ENCODE peak calls at places on chromosome 3, in ten cellular contexts. One of them, this sample, is unnamed.
A peak's percentile ranks its signal among the peaks of the same experiment; 100 is the strongest.

GRCh38 chr3:73101916-73102315 is 40.5 kb downstream of the EBLN2 start:
- DNase-seq in neural crest cell: no peak
- DNase-seq in lung: no peak
- DNase-seq in heart right ventricle: no peak
- DNase-seq in GM06990: no peak
- DNase-seq in GM12865: no peak
- DNase-seq in esophagus squamous epithelium: no peak
- DNase-seq in adrenal gland: no peak
- DNase-seq in right lobe of liver: no peak
- DNase-seq in uterus: no peak
- DNase-seq in this sample: no peak

GRCh38 chr3:31137718-31138465 is 243.4 kb upstream of the GADL1 start:
- DNase-seq in neural crest cell: no peak
- DNase-seq in lung: no peak
- DNase-seq in heart right ventricle: no peak
- DNase-seq in GM06990: no peak
- DNase-seq in GM12865: no peak
- DNase-seq in esophagus squamous epithelium: no peak
- DNase-seq in adrenal gland: no peak
- DNase-seq in right lobe of liver: no peak
- DNase-seq in uterus: no peak
- DNase-seq in this sample: no peak

GRCh38 chr3:107251819-107252218 is 125.4 kb upstream of the CCDC54 start:
- DNase-seq in neural crest cell: no peak
- DNase-seq in lung: no peak
- DNase-seq in heart right ventricle: no peak
- DNase-seq in GM06990: no peak
- DNase-seq in GM12865: no peak
- DNase-seq in esophagus squamous epithelium: no peak
- DNase-seq in adrenal gland: no peak
- DNase-seq in right lobe of liver: no peak
- DNase-seq in uterus: no peak
- DNase-seq in this sample: no peak

GRCh38 chr3:150397220-150397619 is 10.9 kb upstream of the TSC22D2 start:
- DNase-seq in neural crest cell: no peak
- DNase-seq in lung: no peak
- DNase-seq in heart right ventricle: no peak
- DNase-seq in GM06990: no peak
- DNase-seq in GM12865: no peak
- DNase-seq in esophagus squamous epithelium: no peak
- DNase-seq in adrenal gland: no peak
- DNase-seq in right lobe of liver: no peak
- DNase-seq in uterus: no peak
- DNase-seq in this sample: no peak

GRCh38 chr3:115428825-115429224 is 194.5 kb upstream of the GAP43 start:
- DNase-seq in neural crest cell: no peak
- DNase-seq in lung: no peak
- DNase-seq in heart right ventricle: no peak
- DNase-seq in GM06990: no peak
- DNase-seq in GM12865: no peak
- DNase-seq in esophagus squamous epithelium: no peak
- DNase-seq in adrenal gland: peak; percentile 73
- DNase-seq in right lobe of liver: no peak
- DNase-seq in uterus: no peak
- DNase-seq in this sample: no peak

GRCh38 chr3:45329779-45330305 is 58.5 kb upstream of the LARS2 start:
- DNase-seq in neural crest cell: no peak
- DNase-seq in lung: no peak
- DNase-seq in heart right ventricle: no peak
- DNase-seq in GM06990: no peak
- DNase-seq in GM12865: no peak
- DNase-seq in esophagus squamous epithelium: no peak
- DNase-seq in adrenal gland: no peak
- DNase-seq in right lobe of liver: no peak
- DNase-seq in uterus: no peak
- DNase-seq in this sample: no peak

GRCh38 chr3:90007786-90008499 is 900.5 kb downstream of the EPHA3 start:
- DNase-seq in neural crest cell: no peak
- DNase-seq in lung: no peak
- DNase-seq in heart right ventricle: peak; percentile 18
- DNase-seq in GM06990: no peak
- DNase-seq in GM12865: no peak
- DNase-seq in esophagus squamous epithelium: no peak
- DNase-seq in adrenal gland: no peak
- DNase-seq in right lobe of liver: no peak
- DNase-seq in uterus: no peak
- DNase-seq in this sample: no peak

GRCh38 chr3:127139601-127140500 is 53.1 kb upstream of the PRR23E start:
- DNase-seq in neural crest cell: no peak
- DNase-seq in lung: no peak
- DNase-seq in heart right ventricle: no peak
- DNase-seq in GM06990: no peak
- DNase-seq in GM12865: no peak
- DNase-seq in esophagus squamous epithelium: no peak
- DNase-seq in adrenal gland: peak; percentile 41
- DNase-seq in right lobe of liver: no peak
- DNase-seq in uterus: no peak
- DNase-seq in this sample: peak; percentile 38

GRCh38 chr3:31541102-31541501 is 8.4 kb downstream of the STT3B start:
- DNase-seq in neural crest cell: no peak
- DNase-seq in lung: no peak
- DNase-seq in heart right ventricle: no peak
- DNase-seq in GM06990: no peak
- DNase-seq in GM12865: no peak
- DNase-seq in esophagus squamous epithelium: no peak
- DNase-seq in adrenal gland: no peak
- DNase-seq in right lobe of liver: no peak
- DNase-seq in uterus: no peak
- DNase-seq in this sample: no peak

GRCh38 chr3:193982258-193982659 is 153.7 kb upstream of the HES1 start:
- DNase-seq in neural crest cell: no peak
- DNase-seq in lung: peak; percentile 68
- DNase-seq in heart right ventricle: peak; percentile 82
- DNase-seq in GM06990: no peak
- DNase-seq in GM12865: no peak
- DNase-seq in esophagus squamous epithelium: no peak
- DNase-seq in adrenal gland: no peak
- DNase-seq in right lobe of liver: no peak
- DNase-seq in uterus: peak; percentile 68
- DNase-seq in this sample: peak; percentile 94

GRCh38 chr3:57727096-57727495 is 29.0 kb upstream of the SLMAP start:
- DNase-seq in neural crest cell: no peak
- DNase-seq in lung: no peak
- DNase-seq in heart right ventricle: no peak
- DNase-seq in GM06990: no peak
- DNase-seq in GM12865: no peak
- DNase-seq in esophagus squamous epithelium: no peak
- DNase-seq in adrenal gland: no peak
- DNase-seq in right lobe of liver: no peak
- DNase-seq in uterus: no peak
- DNase-seq in this sample: no peak

GRCh38 chr3:30648670-30649357 is 42.4 kb downstream of the TGFBR2 start:
- DNase-seq in neural crest cell: no peak
- DNase-seq in lung: no peak
- DNase-seq in heart right ventricle: no peak
- DNase-seq in GM06990: no peak
- DNase-seq in GM12865: no peak
- DNase-seq in esophagus squamous epithelium: no peak
- DNase-seq in adrenal gland: no peak
- DNase-seq in right lobe of liver: peak; percentile 79
- DNase-seq in uterus: no peak
- DNase-seq in this sample: no peak

GRCh38 chr3:129558772-129559564 is 16.0 kb downstream of the H1-8 start:
- DNase-seq in neural crest cell: no peak
- DNase-seq in lung: no peak
- DNase-seq in heart right ventricle: no peak
- DNase-seq in GM06990: no peak
- DNase-seq in GM12865: peak; percentile 47
- DNase-seq in esophagus squamous epithelium: no peak
- DNase-seq in adrenal gland: peak; percentile 84
- DNase-seq in right lobe of liver: no peak
- DNase-seq in uterus: no peak
- DNase-seq in this sample: no peak

GRCh38 chr3:98563661-98564281 is 29.6 kb downstream of the CPOX start:
- DNase-seq in neural crest cell: no peak
- DNase-seq in lung: no peak
- DNase-seq in heart right ventricle: no peak
- DNase-seq in GM06990: peak; percentile 78
- DNase-seq in GM12865: peak; percentile 91
- DNase-seq in esophagus squamous epithelium: no peak
- DNase-seq in adrenal gland: no peak
- DNase-seq in right lobe of liver: no peak
- DNase-seq in uterus: no peak
- DNase-seq in this sample: no peak

GRCh38 chr3:194083253-194084224 is 52.4 kb upstream of the HES1 start:
- DNase-seq in neural crest cell: no peak
- DNase-seq in lung: no peak
- DNase-seq in heart right ventricle: no peak
- DNase-seq in GM06990: no peak
- DNase-seq in GM12865: no peak
- DNase-seq in esophagus squamous epithelium: no peak
- DNase-seq in adrenal gland: no peak
- DNase-seq in right lobe of liver: no peak
- DNase-seq in uterus: no peak
- DNase-seq in this sample: peak; percentile 34

GRCh38 chr3:139520028-139520737 is 19.4 kb downstream of the RBP1 start:
- DNase-seq in neural crest cell: no peak
- DNase-seq in lung: no peak
- DNase-seq in heart right ventricle: no peak
- DNase-seq in GM06990: no peak
- DNase-seq in GM12865: peak; percentile 46
- DNase-seq in esophagus squamous epithelium: no peak
- DNase-seq in adrenal gland: no peak
- DNase-seq in right lobe of liver: no peak
- DNase-seq in uterus: no peak
- DNase-seq in this sample: no peak

DNA sequence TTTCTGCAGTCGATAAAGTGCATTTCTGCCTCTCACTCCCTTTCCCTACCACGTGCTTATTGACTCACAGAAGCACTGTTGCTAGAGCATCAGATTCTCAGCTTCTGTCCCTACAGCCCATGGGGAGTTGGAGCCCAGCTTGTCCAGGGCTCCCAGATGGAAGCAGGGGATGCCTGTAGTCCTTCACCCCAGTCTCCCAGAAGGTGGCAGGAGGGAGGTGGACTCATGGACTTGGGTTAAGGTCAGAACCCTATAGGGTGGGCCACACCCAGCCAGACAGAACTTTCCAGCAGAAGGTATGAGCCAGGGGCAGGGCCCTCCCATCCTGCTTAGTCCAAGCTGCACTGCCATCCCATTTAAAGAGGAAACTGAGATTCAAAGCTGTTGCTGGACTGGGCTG is 33.1 kb upstream of the SEMA3F start:
- DNase-seq in neural crest cell: no peak
- DNase-seq in lung: no peak
- DNase-seq in heart right ventricle: no peak
- DNase-seq in GM06990: no peak
- DNase-seq in GM12865: no peak
- DNase-seq in esophagus squamous epithelium: no peak
- DNase-seq in adrenal gland: no peak
- DNase-seq in right lobe of liver: peak; percentile 22
- DNase-seq in uterus: no peak
- DNase-seq in this sample: peak; percentile 59
- TF ChIP-seq CTCF in neural crest cell: no peak
- TF ChIP-seq CTCF in lung: no peak
- TF ChIP-seq CTCF in heart right ventricle: no peak
- TF ChIP-seq CTCF in GM06990: no peak
- TF ChIP-seq CTCF in GM12865: no peak
- TF ChIP-seq CTCF in esophagus squamous epithelium: no peak
- TF ChIP-seq CTCF in adrenal gland: no peak
- TF ChIP-seq CTCF in right lobe of liver: no peak
- TF ChIP-seq CTCF in uterus: no peak
- TF ChIP-seq CTCF in this sample: no peak

DNA sequence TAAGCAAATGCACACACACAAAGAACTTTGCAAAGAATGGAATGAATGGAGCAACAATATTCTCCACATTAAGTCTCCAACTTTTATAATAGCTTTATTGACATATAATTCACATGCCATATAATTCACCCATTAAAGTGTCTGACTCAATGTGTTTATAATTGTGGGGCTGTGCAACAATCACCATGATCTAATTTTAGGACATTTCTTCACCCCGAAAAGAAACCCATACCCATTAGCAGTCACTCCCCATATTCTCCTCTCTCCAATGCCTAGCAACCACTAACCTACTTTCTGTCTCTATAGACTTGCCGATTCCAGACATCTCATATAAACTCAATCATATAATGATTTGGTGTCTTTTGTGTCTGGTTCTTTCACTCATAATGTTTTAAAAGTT is 22.6 kb downstream of the VGLL4 start:
- DNase-seq in neural crest cell: no peak
- DNase-seq in lung: no peak
- DNase-seq in heart right ventricle: no peak
- DNase-seq in GM06990: no peak
- DNase-seq in GM12865: no peak
- DNase-seq in esophagus squamous epithelium: no peak
- DNase-seq in adrenal gland: no peak
- DNase-seq in right lobe of liver: no peak
- DNase-seq in uterus: no peak
- DNase-seq in this sample: no peak
- TF ChIP-seq CTCF in neural crest cell: no peak
- TF ChIP-seq CTCF in lung: no peak
- TF ChIP-seq CTCF in heart right ventricle: no peak
- TF ChIP-seq CTCF in GM06990: no peak
- TF ChIP-seq CTCF in GM12865: no peak
- TF ChIP-seq CTCF in esophagus squamous epithelium: no peak
- TF ChIP-seq CTCF in adrenal gland: no peak
- TF ChIP-seq CTCF in right lobe of liver: no peak
- TF ChIP-seq CTCF in uterus: no peak
- TF ChIP-seq CTCF in this sample: no peak

GRCh38 chr3:135138776-135139175 is 343.7 kb downstream of the EPHB1 start:
- DNase-seq in neural crest cell: no peak
- DNase-seq in lung: no peak
- DNase-seq in heart right ventricle: no peak
- DNase-seq in GM06990: no peak
- DNase-seq in GM12865: no peak
- DNase-seq in esophagus squamous epithelium: no peak
- DNase-seq in adrenal gland: no peak
- DNase-seq in right lobe of liver: no peak
- DNase-seq in uterus: no peak
- DNase-seq in this sample: no peak
- TF ChIP-seq CTCF in neural crest cell: no peak
- TF ChIP-seq CTCF in lung: no peak
- TF ChIP-seq CTCF in heart right ventricle: no peak
- TF ChIP-seq CTCF in GM06990: no peak
- TF ChIP-seq CTCF in GM12865: no peak
- TF ChIP-seq CTCF in esophagus squamous epithelium: no peak
- TF ChIP-seq CTCF in adrenal gland: no peak
- TF ChIP-seq CTCF in right lobe of liver: no peak
- TF ChIP-seq CTCF in uterus: no peak
- TF ChIP-seq CTCF in this sample: no peak

DNA sequence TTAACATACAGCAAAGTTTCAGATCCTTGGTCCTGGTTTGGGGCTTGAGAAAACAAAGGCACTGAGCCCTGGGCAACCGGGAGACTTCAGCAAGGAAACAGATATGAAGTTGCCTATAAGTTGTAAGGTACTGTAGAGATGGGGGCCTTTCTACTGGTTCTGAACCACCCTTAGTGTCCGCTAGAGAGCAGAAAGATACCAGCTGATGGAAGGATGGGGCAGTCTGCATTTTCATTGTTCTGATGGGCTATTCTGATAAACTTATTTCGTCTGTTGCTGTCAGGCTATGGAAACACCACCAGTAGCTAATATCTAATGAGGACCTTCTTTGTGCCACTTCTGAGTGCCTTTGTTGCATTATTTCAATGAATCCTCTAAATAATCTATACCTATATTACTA is 38.7 kb downstream of the FGD5 start:
- DNase-seq in neural crest cell: no peak
- DNase-seq in lung: no peak
- DNase-seq in heart right ventricle: no peak
- DNase-seq in GM06990: no peak
- DNase-seq in GM12865: no peak
- DNase-seq in esophagus squamous epithelium: no peak
- DNase-seq in adrenal gland: no peak
- DNase-seq in right lobe of liver: no peak
- DNase-seq in uterus: no peak
- DNase-seq in this sample: no peak
- TF ChIP-seq CTCF in neural crest cell: no peak
- TF ChIP-seq CTCF in lung: no peak
- TF ChIP-seq CTCF in heart right ventricle: no peak
- TF ChIP-seq CTCF in GM06990: no peak
- TF ChIP-seq CTCF in GM12865: no peak
- TF ChIP-seq CTCF in esophagus squamous epithelium: no peak
- TF ChIP-seq CTCF in adrenal gland: no peak
- TF ChIP-seq CTCF in right lobe of liver: peak; percentile 39
- TF ChIP-seq CTCF in uterus: no peak
- TF ChIP-seq CTCF in this sample: no peak

This sample was measured in suprapubic skin.